ENCODE peak calls at places on chromosomes 12 and 14, in ten cellular contexts. P is stomach, D is ovary, M is fibroblast of lung, G is pancreas, B is endothelial cell of umbilical vein, W is cardiac muscle cell, Q is left lung, U is colonic mucosa, S is mucosa of descending colon. L is an unnamed sample. For H3K4me1, the result is how much of the 10 kb centered on the place peaks cover.

GRCh38 chr12:77382096-77382742 is 316.9 kb upstream of the E2F7 start:
- DNase-seq in B (no peak), P (no peak), M (peak), G (no peak), U (no peak), S (no peak), D (no peak), Q (no peak), W (peak), L (no peak)

GRCh38 chr14:61553730-61554641 is 141.3 kb upstream of the HIF1A start:
- DNase-seq in W (peak), P (no peak), S (no peak), M (peak), D (no peak), G (no peak), B (no peak), Q (no peak), U (no peak), L (no peak)

GRCh38 chr12:8832500-8832899 is 10.1 kb downstream of the A2ML1 start:
- DNase-seq in S (no peak), B (no peak), M (no peak), D (no peak), U (no peak), Q (no peak), P (no peak), G (no peak), W (no peak), L (no peak)

GRCh38 chr12:84738481-84738972 is 174.1 kb downstream of the SLC6A15 start:
- DNase-seq in G (no peak), P (no peak), Q (no peak), B (peak), M (peak), S (no peak), D (no peak), W (peak), U (no peak), L (no peak)

GRCh38 chr12:11749943-11750690 is 100.6 kb downstream of the ETV6 start:
- DNase-seq in M (no peak), P (no peak), G (no peak), U (no peak), Q (peak), B (no peak), S (no peak), D (no peak), W (no peak), L (no peak)

GRCh38 chr12:53052419-53053222 is 2.8 kb downstream of the TNS2 start:
- DNase-seq in W (peak), G (peak), B (peak), P (peak), U (peak), M (peak), Q (peak), D (peak), S (peak), L (peak)

GRCh38 chr12:92971869-92972524 is 42.9 kb upstream of the EEA1 start:
- DNase-seq in G (no peak), W (peak), S (no peak), M (peak), Q (no peak), P (no peak), B (peak), U (no peak), D (no peak), L (no peak)

GRCh38 chr14:106378191-106378590 is 851.8 kb downstream of the TMEM121 start:
- DNase-seq in P (no peak), G (no peak), M (no peak), Q (no peak), W (no peak), D (no peak), B (no peak), U (no peak), S (no peak), L (no peak)

GRCh38 chr14:50524071-50524470 is 8.3 kb downstream of the MAP4K5 start:
- DNase-seq in W (no peak), M (no peak), B (no peak), D (no peak), S (no peak), Q (no peak), P (no peak), G (no peak), U (no peak), L (no peak)

GRCh38 chr14:36556811-36557433 is 25.5 kb downstream of the NKX2-8 start:
- DNase-seq in M (peak), U (no peak), B (peak), G (no peak), P (no peak), Q (no peak), W (peak), D (no peak), S (no peak), L (no peak)

GRCh38 chr12:712172-712863 is 40.1 kb upstream of the WNK1 start:
- DNase-seq in U (no peak), B (no peak), W (peak), M (peak), G (no peak), D (no peak), P (no peak), S (no peak), Q (no peak), L (no peak)

GRCh38 chr12:40162022-40162421 is 56.1 kb upstream of the SLC2A13 start:
- DNase-seq in D (no peak), S (no peak), U (no peak), M (no peak), W (no peak), Q (no peak), G (no peak), B (no peak), P (no peak), L (no peak)

GRCh38 chr14:98293527-98293926 is 978.5 kb downstream of the BCL11B start:
- DNase-seq in D (no peak), P (no peak), W (no peak), G (no peak), Q (no peak), B (no peak), M (no peak), S (no peak), U (no peak), L (no peak)

GRCh38 chr12:3218150-3218845 is 141.1 kb downstream of the TSPAN9 start:
- DNase-seq in Q (peak), W (peak), B (peak), U (peak), D (peak), S (peak), P (peak), G (no peak), M (peak), L (peak)

GRCh38 chr12:1501001-1501400 is 93.4 kb downstream of the FBXL14 start:
- DNase-seq in M (no peak), S (no peak), P (no peak), B (no peak), G (no peak), U (no peak), W (no peak), Q (no peak), D (no peak), L (no peak)

GRCh38 chr14:59869381-59870255 is 958 bp downstream of the RTN1 start:
- DNase-seq in U (no peak), B (no peak), P (no peak), M (no peak), W (no peak), Q (peak), G (peak), S (no peak), D (no peak), L (no peak)

GRCh38 chr12:24113701-24114100 is 164.2 kb upstream of the SOX5 start:
- DNase-seq in Q (no peak), P (no peak), S (no peak), M (no peak), U (no peak), G (no peak), D (no peak), B (peak), W (peak), L (no peak)

GRCh38 chr12:68759852-68760251 is 13.9 kb downstream of the SLC35E3 start:
- DNase-seq in Q (no peak), B (no peak), U (no peak), W (no peak), P (no peak), S (no peak), G (no peak), M (peak), D (no peak), L (no peak)

GRCh38 chr14:29528889-29529288 is 398.8 kb downstream of the PRKD1 start:
- DNase-seq in W (peak), S (no peak), M (no peak), D (no peak), B (no peak), P (no peak), Q (no peak), U (no peak), G (no peak), L (no peak)

GRCh38 chr14:77376380-77376770 is 519 bp downstream of the TMED8 start:
- DNase-seq in G (peak), D (peak), S (peak), Q (peak), U (peak), B (peak), W (no peak), M (peak), P (peak), L (peak)

GRCh38 chr12:1590083-1590979 is 4.0 kb downstream of the FBXL14 start:
- DNase-seq in S (no peak), W (peak), Q (no peak), G (no peak), P (no peak), B (no peak), D (no peak), U (peak), M (peak), L (no peak)

GRCh38 chr14:76810953-76811400 is 1.7 kb downstream of the ANGEL1 start:
- DNase-seq in G (no peak), U (peak), D (no peak), B (peak), P (no peak), Q (no peak), M (peak), W (peak), S (no peak), L (no peak)

GRCh38 chr12:66367015-66367667 is 64.8 kb downstream of the HELB start:
- DNase-seq in S (no peak), Q (no peak), M (no peak), P (no peak), W (no peak), G (no peak), B (no peak), D (no peak), U (no peak), L (no peak)

GRCh38 chr12:20423557-20423956 is 55.2 kb downstream of the PDE3A start:
- DNase-seq in W (no peak), G (no peak), S (no peak), M (no peak), P (no peak), U (no peak), B (no peak), D (no peak), Q (no peak), L (no peak)

GRCh38 chr14:36520601-36521525 is 831 bp upstream of the NKX2-1 start:
- DNase-seq in D (no peak), B (peak), S (no peak), M (peak), P (peak), G (peak), W (peak), Q (peak), U (peak), L (no peak)

GRCh38 chr12:646303-647038 is 16.8 kb downstream of the NINJ2 start:
- DNase-seq in U (peak), W (peak), G (no peak), M (no peak), P (peak), S (no peak), D (peak), B (peak), Q (no peak), L (peak)

GRCh38 chr12:54311091-54311490 is 10.3 kb upstream of the NFE2 start:
- DNase-seq in B (no peak), M (no peak), D (no peak), S (no peak), U (no peak), Q (no peak), W (no peak), G (no peak), P (no peak), L (no peak)

GRCh38 chr12:124742111-124742510 is 121.6 kb downstream of the SCARB1 start:
- DNase-seq in D (no peak), W (no peak), U (no peak), B (peak), G (no peak), S (no peak), P (peak), M (no peak), Q (no peak), L (no peak)

GRCh38 chr14:103136388-103137271 is 13.4 kb downstream of the TNFAIP2 start:
- DNase-seq in S (peak), G (no peak), B (no peak), P (no peak), M (peak), W (peak), Q (peak), D (peak), U (no peak), L (peak)

GRCh38 chr14:60485600-60486251 is at the start of gene C14orf39:
- DNase-seq in D (peak), M (peak), Q (peak), S (peak), B (peak), P (no peak), G (no peak), U (no peak), W (peak), L (peak)

DNA sequence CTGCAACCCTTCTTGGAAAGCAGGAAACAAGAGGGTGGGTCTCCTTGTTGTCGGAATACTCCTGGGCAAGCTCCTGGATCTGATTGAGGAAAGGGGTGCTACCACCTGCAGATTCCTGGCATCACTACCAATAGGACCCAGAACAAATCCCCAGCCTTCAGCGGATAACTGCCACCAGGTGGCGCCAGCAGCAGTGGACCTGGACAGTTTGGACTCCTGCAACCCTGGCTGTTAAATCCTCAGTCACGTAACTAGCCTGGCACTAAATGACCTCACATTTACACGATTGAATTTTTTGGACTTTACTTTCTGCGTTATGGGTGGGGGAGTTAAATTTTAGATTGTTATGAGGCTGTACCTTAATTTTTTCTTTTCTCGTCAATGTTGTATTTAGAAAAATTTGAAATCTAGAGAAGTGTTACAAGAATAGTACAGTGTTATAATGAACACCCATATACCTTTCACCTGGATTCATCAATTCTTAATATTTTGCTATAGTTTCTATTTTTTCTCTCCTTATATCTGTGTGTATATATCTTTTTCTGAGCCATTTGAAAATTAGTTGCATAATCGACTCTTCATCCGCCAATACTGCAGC is 95.6 kb downstream of the GAS2L3 start:
- DNase-seq in Q (peak), M (peak), W (peak), D (peak), B (peak), G (peak), P (peak), S (peak), U (peak), L (peak)
- TF ChIP-seq CTCF in Q (peak), M (peak), W (peak), D (no peak), B (peak), G (peak), P (peak), S (peak), U (peak), L (peak)

GRCh38 chr12:108859923-108860291 is 2.5 kb upstream of the SSH1 start:
- DNase-seq in P (no peak), U (no peak), Q (no peak), B (no peak), D (no peak), W (no peak), S (no peak), M (no peak), G (no peak), L (no peak)
- H3K4me1 ChIP-seq in P (under half), U (under half), Q (half or more), B (under half), D (under half), W (under half), S (under half), M (under half), G (under half), L (under half)

DNA sequence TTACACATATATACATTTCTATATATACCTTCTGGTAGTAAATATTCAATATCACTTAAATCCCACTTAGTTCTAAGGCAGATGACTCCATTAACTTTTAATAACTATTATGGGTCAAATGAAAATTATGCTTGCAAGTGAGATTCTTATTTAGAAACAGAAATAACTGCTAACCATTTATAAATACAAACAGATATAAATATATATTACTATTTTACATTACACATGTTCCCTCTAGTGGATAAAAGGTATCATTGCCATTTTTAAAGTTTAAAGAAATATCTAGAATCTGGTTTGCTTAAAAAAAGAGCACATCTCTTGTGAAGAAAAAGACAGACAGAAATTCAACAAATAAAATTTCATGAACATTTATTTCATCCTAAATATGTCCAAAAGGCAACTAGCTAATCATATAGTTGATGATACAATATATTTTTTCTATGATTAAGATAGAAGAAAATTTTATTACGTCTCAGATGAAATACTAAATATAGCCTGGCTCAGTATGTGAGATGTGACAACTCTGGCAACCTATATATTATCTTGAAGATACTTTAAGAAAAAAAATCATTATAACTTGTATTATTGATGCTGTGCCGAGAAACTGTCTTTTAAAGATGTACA is 11.7 kb upstream of the RAD51AP1 start:
- DNase-seq in D (no peak), W (peak), U (no peak), P (no peak), G (no peak), Q (no peak), M (peak), S (no peak), B (peak), L (no peak)
- TF ChIP-seq CTCF in D (no peak), W (peak), U (peak), P (peak), G (peak), Q (peak), M (no peak), S (peak), B (peak), L (peak)

DNA sequence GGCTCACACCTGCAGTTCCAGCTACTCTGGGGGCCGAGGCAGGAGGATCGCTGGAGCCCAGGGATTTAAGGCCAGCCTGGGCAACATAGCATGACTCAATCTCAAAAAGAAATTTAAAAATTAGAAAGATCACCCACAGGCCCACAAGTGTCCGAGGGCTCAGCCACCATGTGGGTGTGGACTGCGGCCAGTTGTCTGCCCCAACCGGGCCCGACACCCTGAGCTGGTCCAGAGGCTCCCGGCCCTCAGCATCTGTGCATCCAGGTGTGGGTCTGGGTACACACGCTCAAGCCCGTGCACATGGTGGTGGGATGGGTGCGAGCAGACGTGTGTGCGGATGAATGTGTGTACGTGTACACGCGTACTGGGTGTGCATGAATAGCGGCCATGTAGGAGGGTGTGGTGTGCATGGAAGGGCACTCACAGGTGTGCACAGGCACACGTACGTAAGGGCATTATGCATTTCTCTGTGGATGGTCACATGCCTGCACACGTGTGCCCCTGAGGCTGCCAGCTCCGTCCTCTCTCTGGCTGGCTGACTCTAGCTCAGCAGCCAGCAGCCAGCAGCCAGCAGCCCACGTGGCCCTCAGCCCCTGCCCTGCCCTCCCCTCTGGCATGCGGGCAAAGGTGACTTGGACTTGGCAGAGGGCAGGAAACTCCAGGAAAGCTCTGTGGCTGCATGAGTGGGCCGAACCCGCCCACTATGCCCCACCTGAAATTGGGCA is 23.3 kb upstream of the NUDT14 start:
- DNase-seq in Q (no peak), U (peak), B (no peak), S (no peak), D (no peak), M (peak), P (peak), W (no peak), G (peak), L (peak)
- H3K4me1 ChIP-seq in Q (under half), U (under half), B (under half), S (under half), D (under half), M (under half), P (under half), W (under half), G (under half), L (under half)

GRCh38 chr12:59780605-59781135 is 184.8 kb downstream of the SLC16A7 start:
- DNase-seq in W (peak), D (no peak), P (no peak), Q (no peak), S (no peak), B (peak), M (peak), U (no peak), G (no peak), L (no peak)
- TF ChIP-seq CTCF in W (peak), D (no peak), P (no peak), Q (no peak), S (no peak), B (no peak), M (peak), U (no peak), G (no peak), L (no peak)

GRCh38 chr12:94198469-94198868 is 50.1 kb downstream of the PLXNC1 start:
- DNase-seq in G (no peak), M (no peak), P (no peak), W (no peak), U (no peak), S (no peak), B (no peak), Q (no peak), D (no peak), L (no peak)
- H3K4me1 ChIP-seq in G (under half), M (under half), P (under half), W (under half), U (under half), S (under half), B (under half), Q (under half), D (under half), L (under half)

GRCh38 chr12:6367065-6367968 is 8.0 kb downstream of the SCNN1A start:
- DNase-seq in P (no peak), G (no peak), M (peak), U (peak), B (peak), W (peak), Q (no peak), S (no peak), D (no peak), L (no peak)
- TF ChIP-seq CTCF in P (no peak), G (no peak), M (no peak), U (no peak), B (peak), W (peak), Q (no peak), S (no peak), D (no peak), L (peak)

DNA sequence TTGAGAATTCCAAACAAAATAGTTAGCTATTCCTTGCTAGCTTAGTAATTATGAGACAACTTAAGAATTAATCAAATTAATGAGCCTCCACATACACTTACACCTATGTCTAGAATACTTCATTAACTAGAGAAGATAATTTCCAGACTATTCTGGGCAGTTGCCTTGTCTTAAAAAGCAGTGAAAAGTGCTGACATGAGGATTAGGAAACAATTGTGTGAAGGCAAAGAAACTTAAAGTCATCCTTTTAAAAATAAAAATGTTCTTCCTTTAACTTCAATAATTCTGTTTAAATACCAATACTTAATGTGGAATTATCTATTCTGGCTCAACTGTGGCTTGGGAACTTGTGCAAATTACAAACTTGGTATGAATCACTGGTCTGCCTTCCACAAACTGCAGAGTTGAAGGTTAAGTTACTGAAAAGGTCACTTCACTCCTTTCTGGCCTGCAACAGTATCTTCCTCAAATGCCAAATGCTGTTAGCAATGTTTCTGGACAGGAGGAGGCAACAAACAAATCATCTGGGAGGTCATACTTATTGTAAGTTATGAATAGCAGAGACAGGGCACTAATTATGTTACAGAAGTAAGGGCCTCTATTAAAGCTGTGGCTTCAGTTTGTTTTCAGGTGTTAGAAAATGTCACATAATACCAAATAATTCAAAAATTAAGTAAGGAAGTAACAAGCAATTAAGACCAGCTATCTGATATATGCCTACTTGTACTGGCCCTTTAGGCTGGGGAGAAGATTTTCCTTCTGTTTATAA is 19.2 kb downstream of the PPTC7 start:
- DNase-seq in W (peak), Q (no peak), U (no peak), M (peak), D (no peak), G (no peak), B (peak), P (no peak), S (no peak), L (no peak)
- H3K4me1 ChIP-seq in W (under half), Q (half or more), U (under half), M (under half), D (under half), G (under half), B (under half), P (under half), S (under half), L (half or more)